ENCODE peak calls at places on chromosomes 7 and 10, in seven cellular contexts. E, L, N, P, O, A and G are unnamed samples.

GRCh38 chr10:24556746-24557742 is 166.6 kb downstream of the ARHGAP21 start:
- DNase-seq in E (no peak), L (no peak), N (peak; percentile 48), P (no peak), O (peak; percentile 79), A (no peak), G (peak; percentile 17)

GRCh38 chr7:96823274-96823673 is 113.6 kb upstream of the SEM1 start:
- DNase-seq in E (no peak), L (no peak), N (no peak), P (no peak), O (peak; percentile 27), A (no peak), G (no peak)

GRCh38 chr10:68423522-68423921 is 16.4 kb upstream of the RUFY2 start:
- DNase-seq in E (no peak), L (no peak), N (no peak), P (no peak), O (no peak), A (no peak), G (no peak)

GRCh38 chr10:43692051-43692825 is 43.6 kb upstream of the ZNF32 start:
- DNase-seq in E (no peak), L (no peak), N (no peak), P (no peak), O (no peak), A (no peak), G (no peak)

GRCh38 chr7:120733143-120733542 is 124.8 kb downstream of the TSPAN12 start:
- DNase-seq in E (no peak), L (no peak), N (no peak), P (no peak), O (peak; percentile 83), A (no peak), G (no peak)

GRCh38 chr10:14740684-14741247 is 33.9 kb downstream of the FAM107B start:
- DNase-seq in E (no peak), L (no peak), N (peak; percentile 18), P (no peak), O (no peak), A (no peak), G (no peak)

GRCh38 chr7:18013936-18014335 is 13.7 kb downstream of the PRPS1L1 start:
- DNase-seq in E (no peak), L (no peak), N (no peak), P (no peak), O (peak; percentile 51), A (no peak), G (no peak)

GRCh38 chr7:151757274-151757673 is 119.6 kb downstream of the PRKAG2 start:
- DNase-seq in E (no peak), L (no peak), N (no peak), P (no peak), O (peak; percentile 62), A (no peak), G (no peak)

GRCh38 chr7:109449760-109450159 is 880.1 kb downstream of the DNAJB9 start:
- DNase-seq in E (no peak), L (no peak), N (no peak), P (no peak), O (no peak), A (no peak), G (no peak)